ENCODE peak calls at places on chromosomes 6 and 20, in four cellular contexts. V is ovary; T is CD8-positive, alpha-beta T cell; E is thoracic aorta. W is an unnamed sample. For H3K27me3 and H3K36me3, the result is how much of the 10 kb centered on the place peaks cover.

GRCh38 chr6:87909849-87910248 is 137.8 kb upstream of the SPACA1 start:
- DNase-seq in T (no peak), V (no peak), E (no peak), W (no peak)

GRCh38 chr20:47263502-47264084 is 92.9 kb downstream of the ZMYND8 start:
- DNase-seq in T (no peak), V (no peak), E (no peak), W (no peak)

GRCh38 chr20:48523191-48523757 is 304.5 kb downstream of the PREX1 start:
- DNase-seq in E (no peak), V (no peak), T (no peak), W (peak)

GRCh38 chr20:19070681-19071441 is 141.6 kb upstream of the SLC24A3 start:
- DNase-seq in V (no peak), E (no peak), T (no peak), W (no peak)

GRCh38 chr6:44960898-44961297 is 367.2 kb upstream of the RUNX2 start:
- DNase-seq in V (no peak), T (no peak), E (no peak), W (no peak)

GRCh38 chr6:100549406-100550167 is 84.9 kb upstream of the SIM1 start:
- DNase-seq in E (no peak), V (no peak), T (no peak), W (no peak)

GRCh38 chr6:167826230-167827061 is at the start of gene AFDN:
- DNase-seq in T (peak), E (no peak), V (peak), W (peak)

GRCh38 chr6:109428889-109429477 is 11.4 kb downstream of the PPIL6 start:
- DNase-seq in T (no peak), E (no peak), V (no peak), W (no peak)

GRCh38 chr6:119276211-119276610 is 73.3 kb downstream of the MAN1A1 start:
- DNase-seq in T (no peak), V (no peak), E (no peak), W (no peak)

GRCh38 chr6:108921547-108922331 is 73.5 kb downstream of the ARMC2 start:
- DNase-seq in V (peak), T (no peak), E (no peak), W (no peak)

GRCh38 chr20:5369622-5370021 is 52.9 kb upstream of the PROKR2 start:
- DNase-seq in V (no peak), E (no peak), T (no peak), W (no peak)

GRCh38 chr20:51507357-51508036 is 35.0 kb downstream of the NFATC2 start:
- DNase-seq in V (no peak), E (no peak), T (no peak), W (no peak)

GRCh38 chr6:44800171-44800671 is 412.7 kb downstream of the CDC5L start:
- DNase-seq in V (no peak), E (no peak), T (no peak), W (no peak)

GRCh38 chr6:133568970-133569889 is 319.7 kb upstream of the TCF21 start:
- DNase-seq in E (no peak), T (no peak), V (peak), W (peak)
- H3K4me3 ChIP-seq in E (peak), T (no peak), V (peak), W (peak)

GRCh38 chr6:34149831-34150400 is 4.0 kb upstream of the GRM4 start:
- DNase-seq in E (no peak), V (no peak), T (no peak), W (peak)

GRCh38 chr6:34151321-34152041 is 5.6 kb upstream of the GRM4 start:
- DNase-seq in T (no peak), E (no peak), V (no peak), W (peak)

GRCh38 chr6:34148864-34149810 is 3.2 kb upstream of the GRM4 start:
- DNase-seq in E (no peak), V (no peak), T (no peak), W (peak)

GRCh38 chr6:34152042-34152524 is 6.2 kb upstream of the GRM4 start:
- DNase-seq in E (no peak), T (no peak), V (no peak), W (peak)

DNA sequence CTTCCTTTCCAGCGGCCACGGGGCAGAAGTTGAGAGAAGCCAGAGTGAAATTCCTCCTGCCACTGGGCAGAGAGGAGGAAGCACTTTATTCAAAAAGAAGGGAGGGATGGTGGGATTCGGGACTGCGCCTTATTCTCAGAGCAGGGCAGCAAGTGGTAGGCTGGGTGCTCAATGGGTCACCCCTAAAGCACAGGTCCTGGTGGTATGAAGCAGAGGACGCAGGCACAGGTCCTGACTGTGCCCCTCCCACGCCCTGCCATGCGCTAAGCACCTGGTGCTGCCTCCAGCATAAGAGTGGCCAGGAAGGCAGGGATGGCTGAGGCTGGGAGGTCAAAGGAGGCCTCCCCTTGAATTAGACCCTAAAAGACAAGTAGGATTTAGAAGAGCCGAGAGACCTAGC is 4.9 kb upstream of the GRM4 start:
- DNase-seq in V (no peak), T (no peak), E (no peak), W (peak)
- H3K27me3 ChIP-seq in V (under half), T (under half), E (under half), W (under half)

DNA sequence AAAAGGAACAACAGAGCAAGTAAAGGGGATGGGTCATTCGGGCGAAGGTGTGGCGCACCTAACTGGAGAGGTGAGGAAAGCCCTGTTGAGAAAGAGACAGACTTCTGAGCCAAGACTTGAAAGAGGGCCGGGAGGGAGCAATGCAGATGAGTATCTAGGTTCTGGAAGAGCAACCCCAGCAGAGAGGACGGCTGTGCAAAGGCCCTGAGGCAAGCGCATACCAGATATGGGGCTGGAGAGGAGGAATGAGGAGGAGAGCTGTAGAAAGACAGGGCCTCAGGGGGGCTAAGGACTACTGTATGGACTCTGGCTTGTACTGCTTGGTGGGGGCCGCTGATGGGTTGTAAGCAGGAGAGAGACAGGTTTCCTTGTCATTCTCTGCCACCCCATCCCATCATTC is 21.9 kb downstream of the TRERF1 start:
- DNase-seq in E (no peak), V (no peak), T (no peak), W (no peak)
- H3K36me3 ChIP-seq in E (under half), V (under half), T (under half), W (under half)

GRCh38 chr6:26743941-26744699 is 84.6 kb upstream of the ZNF322 start:
- DNase-seq in V (no peak), E (no peak), T (no peak), W (peak)
- H3K4me3 ChIP-seq in V (no peak), E (no peak), T (no peak), W (peak)

DNA sequence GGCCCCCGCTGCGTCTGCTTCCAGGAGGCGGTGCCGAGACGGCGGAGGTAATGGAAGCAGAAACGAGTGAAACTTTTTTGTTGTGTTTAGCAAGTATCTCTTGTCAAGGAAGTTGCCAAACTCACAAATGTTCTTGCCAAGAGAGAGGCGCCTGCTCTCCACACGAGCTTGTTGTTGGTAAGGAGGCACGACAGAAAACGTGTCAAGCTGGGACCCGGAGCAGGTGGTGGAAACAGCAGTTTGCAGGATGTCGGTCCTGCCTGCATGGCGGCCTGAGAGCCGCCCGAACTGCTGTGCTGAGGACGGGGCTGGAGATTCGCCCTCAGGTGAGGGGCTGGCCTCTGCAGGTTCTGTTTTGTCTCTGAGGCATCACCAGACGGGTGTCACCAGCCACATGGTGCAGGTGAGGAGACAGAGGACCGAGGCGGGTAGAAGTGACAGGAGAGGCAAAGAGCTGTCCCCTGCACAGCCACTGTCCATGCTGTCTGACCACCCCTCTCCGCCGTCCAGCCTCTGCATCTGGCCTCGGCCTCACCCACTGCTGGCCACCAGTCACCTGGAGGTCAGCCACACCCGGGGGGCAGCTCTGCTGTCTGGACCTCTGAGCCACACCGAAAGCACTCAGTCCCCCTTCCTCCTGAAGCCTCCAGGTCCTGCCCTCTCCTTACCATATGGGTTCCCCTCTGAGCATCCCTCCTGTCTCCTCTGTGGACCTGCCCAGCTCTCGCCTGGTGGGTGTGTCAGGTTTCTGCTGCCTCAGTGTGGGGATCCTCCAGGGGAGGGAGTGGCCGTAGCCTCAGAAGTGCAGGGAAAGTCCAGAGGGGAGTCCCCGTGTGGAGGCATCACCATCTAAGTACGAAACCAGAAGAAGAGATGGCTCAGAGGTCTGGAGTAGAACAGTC is 261.5 kb downstream of the TAF4 start:
- DNase-seq in V (peak), T (no peak), E (no peak), W (peak)
- H3K27me3 ChIP-seq in V (under half), T (under half), E (under half), W (under half)

GRCh38 chr6:129029778-129030177 is 146.8 kb downstream of the LAMA2 start:
- DNase-seq in E (no peak), V (no peak), T (no peak), W (peak)
- H3K36me3 ChIP-seq in E (under half), V (under half), T (under half), W (under half)

GRCh38 chr6:33072508-33073100 is 845 bp downstream of the HLA-DPA1 start:
- DNase-seq in E (no peak), T (no peak), V (no peak), W (no peak)
- H3K4me3 ChIP-seq in E (peak), T (no peak), V (no peak), W (no peak)

GRCh38 chr6:170296423-170296745 is 5.5 kb upstream of the DLL1 start:
- DNase-seq in T (no peak), E (no peak), V (no peak), W (peak)

GRCh38 chr6:170298688-170299087 is 7.8 kb upstream of the DLL1 start:
- DNase-seq in E (no peak), V (no peak), T (peak), W (no peak)

GRCh38 chr6:170296746-170297576 is 6.1 kb upstream of the DLL1 start:
- DNase-seq in E (no peak), T (no peak), V (no peak), W (peak)

GRCh38 chr6:170295519-170296422 is 4.9 kb upstream of the DLL1 start:
- DNase-seq in V (no peak), T (no peak), E (no peak), W (peak)

GRCh38 chr6:170297577-170298330 is 6.9 kb upstream of the DLL1 start:
- DNase-seq in E (no peak), V (no peak), T (no peak), W (no peak)
- H3K27me3 ChIP-seq in E (under half), V (under half), T (under half), W (under half)

DNA sequence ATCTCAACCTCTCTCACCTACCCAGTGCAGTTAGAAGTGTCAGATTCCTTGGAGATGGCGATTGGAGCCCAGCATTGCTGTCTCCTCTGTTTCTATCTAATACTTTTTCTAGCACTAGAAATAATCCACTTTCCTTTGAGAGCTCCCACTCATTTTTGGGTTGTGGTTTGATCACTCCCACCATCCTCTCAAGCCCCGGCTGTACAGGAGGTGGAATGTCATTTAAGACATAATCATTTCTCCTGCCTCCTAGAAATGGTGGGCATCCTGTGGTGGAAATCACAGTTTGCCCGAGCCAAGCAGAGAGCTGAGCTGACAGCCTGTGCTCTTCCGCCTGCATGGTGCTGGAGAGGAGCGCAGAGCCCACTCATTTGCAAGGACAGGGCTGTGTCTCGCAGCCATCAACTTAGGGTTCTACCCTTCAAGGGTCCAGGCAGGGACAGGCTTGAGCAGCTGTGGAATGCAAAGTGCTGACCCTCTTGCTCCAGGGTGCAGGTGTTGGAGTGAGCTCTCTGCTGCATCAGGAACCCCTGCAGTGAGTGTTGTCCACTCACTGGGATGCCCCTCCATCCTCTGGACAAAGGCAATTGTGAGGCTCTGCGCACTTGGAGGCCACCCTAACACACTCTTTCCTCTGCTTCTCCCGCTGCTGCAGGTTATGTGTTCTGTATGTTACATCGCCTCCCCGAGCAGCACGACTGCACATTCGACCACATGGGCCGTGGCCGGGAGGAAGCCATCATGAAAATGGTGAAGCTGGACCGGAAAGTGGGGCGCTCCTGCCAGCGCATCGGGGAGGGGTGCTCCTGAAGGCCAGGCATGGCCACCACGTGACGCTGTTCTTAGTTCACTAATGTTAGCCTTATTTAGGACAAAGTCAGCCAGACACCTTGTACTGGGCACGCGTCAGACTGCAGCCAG is 332.3 kb downstream of the ZFAND3 start:
- DNase-seq in T (no peak), E (no peak), V (no peak), W (no peak)
- H3K36me3 ChIP-seq in T (under half), E (under half), V (under half), W (under half)

DNA sequence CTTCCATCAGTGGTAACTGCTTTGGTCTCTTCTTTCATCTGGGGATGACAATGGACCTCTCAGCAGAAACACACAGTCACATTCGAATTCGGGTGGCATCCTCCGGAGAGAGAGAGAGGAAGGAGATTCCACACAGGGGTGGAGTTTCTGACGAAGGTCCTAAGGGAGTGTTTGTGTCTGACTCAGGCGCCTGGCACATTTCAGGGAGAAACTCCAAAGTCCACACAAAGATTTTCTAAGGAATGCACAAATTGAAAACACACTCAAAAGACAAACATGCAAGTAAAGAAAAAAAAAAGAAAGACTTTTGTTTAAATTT is 6.1 kb downstream of the EDN1 start:
- DNase-seq in E (peak), V (no peak), T (no peak), W (no peak)
- H3K4me3 ChIP-seq in E (peak), V (no peak), T (no peak), W (no peak)